ENCODE peak calls at places on chromosomes 5 and 9, in five cellular contexts. U is AG10803, Z is germinal center, E is glutamatergic neuron, N is GM13976. H is an unnamed sample.

GRCh38 chr5:69024241-69024651 is 69.6 kb upstream of the SLC30A5 start:
- DNase-seq in Z (peak), N (peak), E (no peak), U (peak), H (peak)

GRCh38 chr5:15757103-15757502 is 257.1 kb downstream of the FBXL7 start:
- DNase-seq in U (peak), E (no peak), Z (no peak), N (no peak), H (no peak)

GRCh38 chr9:130463141-130463540 is 18.4 kb downstream of the ASS1 start:
- DNase-seq in U (no peak), N (no peak), Z (no peak), E (no peak), H (no peak)

GRCh38 chr5:112738180-112738560 is 485 bp downstream of the APC start:
- DNase-seq in Z (peak), E (peak), U (no peak), N (peak), H (peak)

GRCh38 chr5:143687604-143688003 is 124.4 kb upstream of the HMHB1 start:
- DNase-seq in U (no peak), Z (no peak), N (no peak), E (no peak), H (no peak)

GRCh38 chr9:126146254-126147145 is 180.1 kb upstream of the MVB12B start:
- DNase-seq in N (peak), Z (peak), E (no peak), U (no peak), H (peak)

GRCh38 chr9:95516736-95517558 is at the start of gene PTCH1:
- DNase-seq in N (no peak), U (peak), Z (peak), E (peak), H (peak)

GRCh38 chr9:109799792-109800191 is 19.8 kb downstream of the PALM2AKAP2 start:
- DNase-seq in U (peak), N (no peak), Z (no peak), E (no peak), H (peak)

GRCh38 chr5:14700478-14701436 is 36.2 kb downstream of the OTULIN start:
- DNase-seq in Z (no peak), U (no peak), N (no peak), E (no peak), H (no peak)

GRCh38 chr5:59840200-59840601 is 53.3 kb downstream of the PDE4D start:
- DNase-seq in U (no peak), E (no peak), N (no peak), Z (no peak), H (peak)

H was measured in RKO.